ENCODE peak calls at places on chromosomes 1 and 21, in nine cellular contexts. One of them, this sample, is unnamed.

GRCh38 chr1:34918609-34919561 is 10.6 kb downstream of the DLGAP3 start:
- DNase-seq in H9: peak; percentile 88
- DNase-seq in cardiac muscle cell: no peak
- DNase-seq in adrenal gland: no peak
- DNase-seq in HL-60: peak; percentile 57
- DNase-seq in heart left ventricle: no peak
- DNase-seq in fibroblast of lung: no peak
- DNase-seq in endothelial cell of umbilical vein: no peak
- DNase-seq in foreskin keratinocyte: no peak
- DNase-seq in this sample: peak; percentile 19

GRCh38 chr1:64917328-64917861 is 49.0 kb downstream of the JAK1 start:
- DNase-seq in heart left ventricle: peak; percentile 68
- DNase-seq in fibroblast of lung: peak; percentile 99
- DNase-seq in HL-60: no peak
- DNase-seq in cardiac muscle cell: no peak
- DNase-seq in adrenal gland: peak; percentile 57
- DNase-seq in foreskin keratinocyte: peak; percentile 91
- DNase-seq in H9: no peak
- DNase-seq in endothelial cell of umbilical vein: peak; percentile 91
- DNase-seq in this sample: peak; percentile 70

GRCh38 chr1:161225178-161225533 is 704 bp upstream of the TOMM40L start:
- DNase-seq in HL-60: no peak
- DNase-seq in fibroblast of lung: no peak
- DNase-seq in heart left ventricle: no peak
- DNase-seq in foreskin keratinocyte: no peak
- DNase-seq in cardiac muscle cell: no peak
- DNase-seq in H9: no peak
- DNase-seq in adrenal gland: no peak
- DNase-seq in endothelial cell of umbilical vein: no peak
- DNase-seq in this sample: no peak

GRCh38 chr1:210294991-210295773 is 33.5 kb upstream of the HHAT start:
- DNase-seq in H9: peak; percentile 74
- DNase-seq in HL-60: no peak
- DNase-seq in fibroblast of lung: peak; percentile 63
- DNase-seq in cardiac muscle cell: peak; percentile 85
- DNase-seq in foreskin keratinocyte: peak; percentile 31
- DNase-seq in endothelial cell of umbilical vein: no peak
- DNase-seq in heart left ventricle: peak; percentile 51
- DNase-seq in adrenal gland: peak; percentile 29
- DNase-seq in this sample: peak; percentile 61

GRCh38 chr1:88877382-88877825 is 14.0 kb downstream of the GTF2B start:
- DNase-seq in heart left ventricle: no peak
- DNase-seq in foreskin keratinocyte: peak; percentile 43
- DNase-seq in fibroblast of lung: peak; percentile 29
- DNase-seq in adrenal gland: no peak
- DNase-seq in HL-60: no peak
- DNase-seq in endothelial cell of umbilical vein: peak; percentile 46
- DNase-seq in cardiac muscle cell: peak; percentile 24
- DNase-seq in H9: no peak
- DNase-seq in this sample: no peak

GRCh38 chr1:153848805-153849204 is 73.6 kb downstream of the SLC27A3 start:
- DNase-seq in fibroblast of lung: no peak
- DNase-seq in adrenal gland: no peak
- DNase-seq in HL-60: no peak
- DNase-seq in H9: no peak
- DNase-seq in endothelial cell of umbilical vein: no peak
- DNase-seq in foreskin keratinocyte: no peak
- DNase-seq in heart left ventricle: no peak
- DNase-seq in cardiac muscle cell: no peak
- DNase-seq in this sample: no peak

GRCh38 chr1:8915446-8915845 is 30.2 kb upstream of the CA6 start:
- DNase-seq in endothelial cell of umbilical vein: no peak
- DNase-seq in foreskin keratinocyte: no peak
- DNase-seq in HL-60: no peak
- DNase-seq in adrenal gland: no peak
- DNase-seq in cardiac muscle cell: no peak
- DNase-seq in heart left ventricle: no peak
- DNase-seq in H9: no peak
- DNase-seq in fibroblast of lung: no peak
- DNase-seq in this sample: no peak

GRCh38 chr1:229448845-229449244 is 15.0 kb upstream of the ACTA1 start:
- DNase-seq in foreskin keratinocyte: no peak
- DNase-seq in HL-60: no peak
- DNase-seq in cardiac muscle cell: no peak
- DNase-seq in heart left ventricle: no peak
- DNase-seq in endothelial cell of umbilical vein: no peak
- DNase-seq in fibroblast of lung: no peak
- DNase-seq in H9: no peak
- DNase-seq in adrenal gland: no peak
- DNase-seq in this sample: no peak

GRCh38 chr1:243447844-243448243 is 192.0 kb downstream of the SDCCAG8 start:
- DNase-seq in heart left ventricle: no peak
- DNase-seq in fibroblast of lung: no peak
- DNase-seq in adrenal gland: no peak
- DNase-seq in HL-60: no peak
- DNase-seq in H9: no peak
- DNase-seq in endothelial cell of umbilical vein: no peak
- DNase-seq in cardiac muscle cell: no peak
- DNase-seq in foreskin keratinocyte: no peak
- DNase-seq in this sample: no peak

GRCh38 chr1:39105061-39105840 is 79.1 kb downstream of the NDUFS5 start:
- DNase-seq in H9: peak; percentile 46
- DNase-seq in heart left ventricle: peak; percentile 83
- DNase-seq in adrenal gland: peak; percentile 79
- DNase-seq in HL-60: no peak
- DNase-seq in foreskin keratinocyte: no peak
- DNase-seq in endothelial cell of umbilical vein: peak; percentile 60
- DNase-seq in fibroblast of lung: peak; percentile 71
- DNase-seq in cardiac muscle cell: peak; percentile 85
- DNase-seq in this sample: peak; percentile 88

GRCh38 chr1:29383972-29384371 is 147.7 kb downstream of the PTPRU start:
- DNase-seq in cardiac muscle cell: no peak
- DNase-seq in foreskin keratinocyte: peak; percentile 26
- DNase-seq in fibroblast of lung: peak; percentile 60
- DNase-seq in heart left ventricle: no peak
- DNase-seq in H9: no peak
- DNase-seq in HL-60: no peak
- DNase-seq in endothelial cell of umbilical vein: peak; percentile 66
- DNase-seq in adrenal gland: no peak
- DNase-seq in this sample: no peak

GRCh38 chr1:25927541-25928265 is 21.5 kb upstream of the STMN1 start:
- DNase-seq in endothelial cell of umbilical vein: peak; percentile 14
- DNase-seq in adrenal gland: no peak
- DNase-seq in fibroblast of lung: no peak
- DNase-seq in HL-60: no peak
- DNase-seq in foreskin keratinocyte: no peak
- DNase-seq in heart left ventricle: no peak
- DNase-seq in cardiac muscle cell: no peak
- DNase-seq in H9: peak; percentile 62
- DNase-seq in this sample: no peak

GRCh38 chr1:40053138-40053887 is 12.8 kb downstream of the CAP1 start:
- DNase-seq in HL-60: no peak
- DNase-seq in heart left ventricle: no peak
- DNase-seq in fibroblast of lung: no peak
- DNase-seq in cardiac muscle cell: no peak
- DNase-seq in adrenal gland: no peak
- DNase-seq in H9: no peak
- DNase-seq in endothelial cell of umbilical vein: no peak
- DNase-seq in foreskin keratinocyte: peak; percentile 69
- DNase-seq in this sample: no peak

GRCh38 chr1:16356867-16357266 is 4.6 kb upstream of the FBXO42 start:
- DNase-seq in endothelial cell of umbilical vein: no peak
- DNase-seq in adrenal gland: no peak
- DNase-seq in foreskin keratinocyte: no peak
- DNase-seq in cardiac muscle cell: no peak
- DNase-seq in fibroblast of lung: no peak
- DNase-seq in heart left ventricle: no peak
- DNase-seq in H9: no peak
- DNase-seq in HL-60: no peak
- DNase-seq in this sample: no peak

GRCh38 chr1:21814241-21814918 is 2.3 kb downstream of the LDLRAD2 start:
- DNase-seq in endothelial cell of umbilical vein: no peak
- DNase-seq in cardiac muscle cell: peak; percentile 66
- DNase-seq in HL-60: peak; percentile 60
- DNase-seq in heart left ventricle: no peak
- DNase-seq in fibroblast of lung: peak; percentile 19
- DNase-seq in foreskin keratinocyte: no peak
- DNase-seq in H9: peak; percentile 82
- DNase-seq in adrenal gland: peak; percentile 44
- DNase-seq in this sample: peak; percentile 55

GRCh38 chr21:44571844-44572782 is 1.4 kb upstream of the KRTAP10-4 start:
- DNase-seq in foreskin keratinocyte: no peak
- DNase-seq in endothelial cell of umbilical vein: no peak
- DNase-seq in H9: no peak
- DNase-seq in fibroblast of lung: no peak
- DNase-seq in adrenal gland: no peak
- DNase-seq in heart left ventricle: no peak
- DNase-seq in HL-60: no peak
- DNase-seq in cardiac muscle cell: no peak
- DNase-seq in this sample: no peak

GRCh38 chr1:47002211-47002610 is 21.3 kb upstream of the CYP4X1 start:
- DNase-seq in H9: no peak
- DNase-seq in fibroblast of lung: no peak
- DNase-seq in cardiac muscle cell: no peak
- DNase-seq in HL-60: no peak
- DNase-seq in foreskin keratinocyte: no peak
- DNase-seq in endothelial cell of umbilical vein: no peak
- DNase-seq in heart left ventricle: no peak
- DNase-seq in adrenal gland: no peak
- DNase-seq in this sample: no peak

GRCh38 chr1:230030122-230030821 is 36.8 kb upstream of the GALNT2 start:
- DNase-seq in HL-60: no peak
- DNase-seq in cardiac muscle cell: no peak
- DNase-seq in fibroblast of lung: no peak
- DNase-seq in H9: no peak
- DNase-seq in heart left ventricle: no peak
- DNase-seq in endothelial cell of umbilical vein: no peak
- DNase-seq in foreskin keratinocyte: no peak
- DNase-seq in adrenal gland: no peak
- DNase-seq in this sample: no peak

GRCh38 chr21:32572574-32573420 is 12.5 kb downstream of the TCP10L start:
- DNase-seq in HL-60: no peak
- DNase-seq in endothelial cell of umbilical vein: no peak
- DNase-seq in heart left ventricle: no peak
- DNase-seq in foreskin keratinocyte: peak; percentile 71
- DNase-seq in fibroblast of lung: no peak
- DNase-seq in cardiac muscle cell: no peak
- DNase-seq in H9: no peak
- DNase-seq in adrenal gland: no peak
- DNase-seq in this sample: no peak

GRCh38 chr21:32347887-32348450 is 44.8 kb downstream of the URB1 start:
- DNase-seq in endothelial cell of umbilical vein: no peak
- DNase-seq in heart left ventricle: no peak
- DNase-seq in HL-60: no peak
- DNase-seq in adrenal gland: peak; percentile 49
- DNase-seq in H9: no peak
- DNase-seq in fibroblast of lung: no peak
- DNase-seq in cardiac muscle cell: no peak
- DNase-seq in foreskin keratinocyte: no peak
- DNase-seq in this sample: no peak

GRCh38 chr1:227756172-227756959 is 21.1 kb downstream of the SNAP47 start:
- DNase-seq in heart left ventricle: no peak
- DNase-seq in adrenal gland: peak; percentile 68
- DNase-seq in foreskin keratinocyte: no peak
- DNase-seq in HL-60: no peak
- DNase-seq in cardiac muscle cell: no peak
- DNase-seq in fibroblast of lung: no peak
- DNase-seq in H9: no peak
- DNase-seq in endothelial cell of umbilical vein: no peak
- DNase-seq in this sample: peak; percentile 57

GRCh38 chr1:8681317-8681650 is 136.2 kb downstream of the RERE start:
- DNase-seq in cardiac muscle cell: no peak
- DNase-seq in adrenal gland: no peak
- DNase-seq in foreskin keratinocyte: no peak
- DNase-seq in endothelial cell of umbilical vein: no peak
- DNase-seq in fibroblast of lung: no peak
- DNase-seq in H9: no peak
- DNase-seq in heart left ventricle: no peak
- DNase-seq in HL-60: no peak
- DNase-seq in this sample: no peak

DNA sequence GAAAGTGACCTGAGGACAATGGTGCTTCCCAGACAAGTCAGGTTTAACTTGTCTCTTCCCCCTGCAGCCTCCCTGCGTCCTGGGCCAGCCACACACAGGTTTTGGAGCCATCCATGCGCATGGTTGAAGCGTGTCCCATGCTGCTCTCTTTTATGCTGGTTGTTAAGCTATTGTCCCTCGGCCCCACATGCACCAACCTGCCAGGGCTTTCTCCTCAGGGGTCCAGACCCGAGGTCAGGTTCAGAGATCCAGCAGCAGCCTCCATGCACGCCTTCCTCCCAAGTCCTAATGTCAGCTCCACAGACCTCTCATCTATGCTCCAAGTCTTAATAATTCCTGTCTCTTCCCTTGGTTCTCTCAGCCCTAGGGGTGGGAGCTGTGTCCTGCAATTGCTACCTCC is 1.6 kb downstream of the ABCA4 start:
- DNase-seq in H9: no peak
- DNase-seq in cardiac muscle cell: no peak
- DNase-seq in endothelial cell of umbilical vein: no peak
- DNase-seq in HL-60: no peak
- DNase-seq in foreskin keratinocyte: no peak
- DNase-seq in adrenal gland: no peak
- DNase-seq in heart left ventricle: no peak
- DNase-seq in fibroblast of lung: no peak
- DNase-seq in this sample: no peak
- TF ChIP-seq CTCF in H9: no peak
- TF ChIP-seq CTCF in cardiac muscle cell: no peak
- TF ChIP-seq CTCF in endothelial cell of umbilical vein: no peak
- TF ChIP-seq CTCF in HL-60: no peak
- TF ChIP-seq CTCF in foreskin keratinocyte: no peak
- TF ChIP-seq CTCF in adrenal gland: no peak
- TF ChIP-seq CTCF in heart left ventricle: no peak
- TF ChIP-seq CTCF in fibroblast of lung: no peak
- TF ChIP-seq CTCF in this sample: no peak

GRCh38 chr21:37443683-37444082 is 77.1 kb downstream of the DYRK1A start:
- DNase-seq in foreskin keratinocyte: no peak
- DNase-seq in HL-60: no peak
- DNase-seq in endothelial cell of umbilical vein: no peak
- DNase-seq in fibroblast of lung: no peak
- DNase-seq in cardiac muscle cell: no peak
- DNase-seq in adrenal gland: no peak
- DNase-seq in heart left ventricle: no peak
- DNase-seq in H9: no peak
- DNase-seq in this sample: no peak
- H3K27ac ChIP-seq in foreskin keratinocyte: no peak overlapping the region
- H3K27ac ChIP-seq in HL-60: no peak overlapping the region
- H3K27ac ChIP-seq in endothelial cell of umbilical vein: no peak overlapping the region
- H3K27ac ChIP-seq in fibroblast of lung: no peak overlapping the region
- H3K27ac ChIP-seq in cardiac muscle cell: no peak overlapping the region
- H3K27ac ChIP-seq in adrenal gland: no peak overlapping the region
- H3K27ac ChIP-seq in heart left ventricle: no peak overlapping the region
- H3K27ac ChIP-seq in H9: no peak overlapping the region
- H3K27ac ChIP-seq in this sample: no peak overlapping the region

GRCh38 chr1:165871311-165872067 is 44.1 kb downstream of the UCK2 start:
- DNase-seq in HL-60: peak; percentile 92
- DNase-seq in heart left ventricle: peak; percentile 52
- DNase-seq in adrenal gland: peak; percentile 46
- DNase-seq in foreskin keratinocyte: no peak
- DNase-seq in cardiac muscle cell: no peak
- DNase-seq in H9: peak; percentile 72
- DNase-seq in endothelial cell of umbilical vein: peak; percentile 54
- DNase-seq in fibroblast of lung: peak; percentile 73
- DNase-seq in this sample: peak; percentile 29
- TF ChIP-seq CTCF in HL-60: peak; percentile 44
- TF ChIP-seq CTCF in heart left ventricle: peak; percentile 30
- TF ChIP-seq CTCF in adrenal gland: peak; percentile 39
- TF ChIP-seq CTCF in foreskin keratinocyte: peak; percentile 35
- TF ChIP-seq CTCF in cardiac muscle cell: peak; percentile 43
- TF ChIP-seq CTCF in H9: peak; percentile 72
- TF ChIP-seq CTCF in endothelial cell of umbilical vein: peak; percentile 44
- TF ChIP-seq CTCF in fibroblast of lung: peak; percentile 17
- TF ChIP-seq CTCF in this sample: peak; percentile 19

GRCh38 chr1:207959995-207960745 is 49.2 kb upstream of the CD34 start:
- DNase-seq in endothelial cell of umbilical vein: no peak
- DNase-seq in heart left ventricle: no peak
- DNase-seq in fibroblast of lung: no peak
- DNase-seq in adrenal gland: no peak
- DNase-seq in H9: no peak
- DNase-seq in HL-60: no peak
- DNase-seq in cardiac muscle cell: no peak
- DNase-seq in foreskin keratinocyte: no peak
- DNase-seq in this sample: no peak
- H3K27ac ChIP-seq in endothelial cell of umbilical vein: no peak overlapping the region
- H3K27ac ChIP-seq in heart left ventricle: peak overlapping the region; percentile 94
- H3K27ac ChIP-seq in fibroblast of lung: no peak overlapping the region
- H3K27ac ChIP-seq in adrenal gland: peak overlapping the region; percentile 45
- H3K27ac ChIP-seq in H9: no peak overlapping the region
- H3K27ac ChIP-seq in HL-60: no peak overlapping the region
- H3K27ac ChIP-seq in cardiac muscle cell: no peak overlapping the region
- H3K27ac ChIP-seq in foreskin keratinocyte: no peak overlapping the region
- H3K27ac ChIP-seq in this sample: peak overlapping the region; percentile 94

This sample was measured in psoas muscle.